ENCODE peak calls at places on chromosomes 12 and 14, in ten cellular contexts. U is AG10803, D is uterus, F is heart left ventricle, Y is GM12864, Z is progenitor cell of endocrine pancreas, N is adrenal gland, J is B cell, W is endothelial cell, T is endothelial cell of umbilical vein. O is an unnamed sample.

GRCh38 chr14:96986701-96987474 is 189.7 kb downstream of the VRK1 start:
- DNase-seq in U (no peak), D (no peak), F (no peak), Y (no peak), Z (no peak), N (no peak), J (peak), W (no peak), T (no peak), O (no peak)

GRCh38 chr12:38771871-38772270 is 133.5 kb downstream of the CPNE8 start:
- DNase-seq in U (no peak), D (no peak), F (no peak), Y (peak), Z (no peak), N (no peak), J (peak), W (no peak), T (no peak), O (peak)

GRCh38 chr14:96574633-96575191 is 72.5 kb downstream of the PAPOLA start:
- DNase-seq in U (peak), D (peak), F (no peak), Y (no peak), Z (no peak), N (peak), J (no peak), W (no peak), T (no peak), O (no peak)

GRCh38 chr14:60508707-60509437 is at the start of gene SIX6:
- DNase-seq in U (peak), D (no peak), F (no peak), Y (no peak), Z (peak), N (no peak), J (no peak), W (peak), T (peak), O (no peak)

GRCh38 chr14:102262894-102263462 is 42.0 kb downstream of the MOK start:
- DNase-seq in U (no peak), D (no peak), F (no peak), Y (no peak), Z (no peak), N (no peak), J (no peak), W (peak), T (peak), O (no peak)

GRCh38 chr12:116692605-116693004 is 45.3 kb downstream of the SPRING1 start:
- DNase-seq in U (no peak), D (no peak), F (no peak), Y (no peak), Z (no peak), N (no peak), J (no peak), W (no peak), T (no peak), O (no peak)

GRCh38 chr12:19095869-19096480 is 33.6 kb upstream of the PLEKHA5 start:
- DNase-seq in U (no peak), D (no peak), F (no peak), Y (no peak), Z (no peak), N (no peak), J (no peak), W (no peak), T (no peak), O (no peak)

GRCh38 chr12:14810953-14811483 is 3.0 kb downstream of the SMCO3 start:
- DNase-seq in U (no peak), D (no peak), F (no peak), Y (no peak), Z (no peak), N (peak), J (peak), W (peak), T (peak), O (no peak)

GRCh38 chr12:78208106-78208505 is 377.4 kb downstream of the NAV3 start:
- DNase-seq in U (no peak), D (no peak), F (no peak), Y (no peak), Z (no peak), N (no peak), J (no peak), W (no peak), T (no peak), O (no peak)

GRCh38 chr14:34027990-34028490 is 77.2 kb upstream of the EGLN3 start:
- DNase-seq in U (no peak), D (no peak), F (no peak), Y (no peak), Z (no peak), N (no peak), J (no peak), W (no peak), T (no peak), O (no peak)

GRCh38 chr14:100898465-100898864 is 5.1 kb downstream of the RTL1 start:
- DNase-seq in U (no peak), D (no peak), F (no peak), Y (no peak), Z (no peak), N (no peak), J (peak), W (no peak), T (no peak), O (no peak)

GRCh38 chr14:100900837-100901390 is 2.6 kb downstream of the RTL1 start:
- DNase-seq in U (no peak), D (no peak), F (no peak), Y (no peak), Z (peak), N (peak), J (no peak), W (peak), T (peak), O (peak)

GRCh38 chr14:100898935-100899840 is 4.3 kb downstream of the RTL1 start:
- DNase-seq in U (no peak), D (no peak), F (no peak), Y (no peak), Z (no peak), N (peak), J (peak), W (no peak), T (peak), O (no peak)

GRCh38 chr14:100901391-100902183 is 1.9 kb downstream of the RTL1 start:
- DNase-seq in U (no peak), D (no peak), F (no peak), Y (no peak), Z (no peak), N (no peak), J (peak), W (no peak), T (no peak), O (peak)

GRCh38 chr14:100899841-100900771 is 3.4 kb downstream of the RTL1 start:
- DNase-seq in U (no peak), D (no peak), F (no peak), Y (no peak), Z (no peak), N (no peak), J (peak), W (peak), T (peak), O (peak)
- TF ChIP-seq CTCF in U (no peak), D (no peak), F (no peak), Y (no peak), Z (peak), N (no peak), J (no peak), W (peak), T (peak), O (no peak)

GRCh38 chr12:114316076-114316475 is 89.9 kb downstream of the TBX5 start:
- DNase-seq in U (peak), D (no peak), F (no peak), Y (no peak), Z (no peak), N (no peak), J (no peak), W (no peak), T (no peak), O (no peak)

GRCh38 chr12:114314974-114315720 is 90.8 kb downstream of the TBX5 start:
- DNase-seq in U (no peak), D (no peak), F (no peak), Y (no peak), Z (no peak), N (no peak), J (no peak), W (no peak), T (no peak), O (no peak)

GRCh38 chr12:114311966-114312365 is 94.0 kb downstream of the TBX5 start:
- DNase-seq in U (peak), D (no peak), F (no peak), Y (no peak), Z (no peak), N (no peak), J (no peak), W (no peak), T (no peak), O (no peak)

GRCh38 chr12:114314403-114314802 is 91.5 kb downstream of the TBX5 start:
- DNase-seq in U (no peak), D (no peak), F (no peak), Y (no peak), Z (no peak), N (no peak), J (no peak), W (no peak), T (no peak), O (no peak)

GRCh38 chr12:114313910-114314309 is 92.0 kb downstream of the TBX5 start:
- DNase-seq in U (no peak), D (no peak), F (no peak), Y (no peak), Z (no peak), N (no peak), J (no peak), W (no peak), T (no peak), O (no peak)
- TF ChIP-seq CTCF in U (no peak), D (no peak), F (no peak), Y (no peak), Z (no peak), N (no peak), J (no peak), W (peak), T (no peak), O (no peak)

GRCh38 chr12:96529912-96530311 is 40.5 kb downstream of the CFAP54 start:
- DNase-seq in U (no peak), D (no peak), F (no peak), Y (no peak), Z (no peak), N (no peak), J (no peak), W (no peak), T (no peak), O (no peak)
- TF ChIP-seq CTCF in U (no peak), D (no peak), F (no peak), Y (no peak), Z (no peak), N (no peak), J (no peak), W (no peak), T (no peak), O (no peak)

GRCh38 chr14:106694638-106695393 is 1168.4 kb downstream of the TMEM121 start:
- DNase-seq in U (no peak), D (no peak), F (no peak), Y (peak), Z (no peak), N (no peak), J (peak), W (no peak), T (no peak), O (peak)
- TF ChIP-seq CTCF in U (no peak), D (no peak), F (no peak), Y (peak), Z (no peak), N (no peak), J (peak), W (no peak), T (no peak), O (peak)

GRCh38 chr14:87049886-87050820 is 942.8 kb downstream of the GALC start:
- DNase-seq in U (peak), D (no peak), F (no peak), Y (no peak), Z (no peak), N (no peak), J (no peak), W (peak), T (no peak), O (no peak)
- TF ChIP-seq CTCF in U (peak), D (no peak), F (no peak), Y (peak), Z (peak), N (no peak), J (no peak), W (peak), T (no peak), O (no peak)

O was measured in GM13977.